ENCODE peak calls at places on chromosomes 16 and 17, in six cellular contexts. One of them, this sample, is unnamed.

GRCh38 chr17:3505008-3505407 is 29.2 kb downstream of the ASPA start:
- DNase-seq in transverse colon: peak; percentile 30
- DNase-seq in stomach: no peak
- DNase-seq in cardiac muscle cell: no peak
- DNase-seq in gastrocnemius medialis: no peak
- DNase-seq in bronchial epithelial cell: no peak
- DNase-seq in this sample: no peak

GRCh38 chr16:87581867-87582220 is 20.5 kb upstream of the JPH3 start:
- DNase-seq in transverse colon: peak; percentile 60
- DNase-seq in stomach: peak; percentile 56
- DNase-seq in cardiac muscle cell: peak; percentile 98
- DNase-seq in gastrocnemius medialis: peak; percentile 66
- DNase-seq in bronchial epithelial cell: peak; percentile 63
- DNase-seq in this sample: peak; percentile 88

GRCh38 chr17:78946131-78946530 is 20.9 kb upstream of the TIMP2 start:
- DNase-seq in transverse colon: no peak
- DNase-seq in stomach: no peak
- DNase-seq in cardiac muscle cell: no peak
- DNase-seq in gastrocnemius medialis: no peak
- DNase-seq in bronchial epithelial cell: no peak
- DNase-seq in this sample: no peak

GRCh38 chr17:44220211-44221071 is 966 bp upstream of the UBTF start:
- DNase-seq in transverse colon: peak; percentile 42
- DNase-seq in stomach: peak; percentile 52
- DNase-seq in cardiac muscle cell: peak; percentile 71
- DNase-seq in gastrocnemius medialis: no peak
- DNase-seq in bronchial epithelial cell: no peak
- DNase-seq in this sample: peak; percentile 45

GRCh38 chr16:53892155-53892554 is 188.2 kb downstream of the FTO start:
- DNase-seq in transverse colon: peak; percentile 52
- DNase-seq in stomach: peak; percentile 53
- DNase-seq in cardiac muscle cell: peak; percentile 90
- DNase-seq in gastrocnemius medialis: no peak
- DNase-seq in bronchial epithelial cell: peak; percentile 59
- DNase-seq in this sample: peak; percentile 65

GRCh38 chr17:76485569-76485968 is 15.7 kb downstream of the RHBDF2 start:
- DNase-seq in transverse colon: peak; percentile 22
- DNase-seq in stomach: no peak
- DNase-seq in cardiac muscle cell: peak; percentile 31
- DNase-seq in gastrocnemius medialis: peak; percentile 37
- DNase-seq in bronchial epithelial cell: no peak
- DNase-seq in this sample: peak; percentile 53

GRCh38 chr16:17269434-17269833 is 201.3 kb downstream of the XYLT1 start:
- DNase-seq in transverse colon: no peak
- DNase-seq in stomach: no peak
- DNase-seq in cardiac muscle cell: no peak
- DNase-seq in gastrocnemius medialis: no peak
- DNase-seq in bronchial epithelial cell: no peak
- DNase-seq in this sample: no peak

GRCh38 chr17:21194210-21194609 is 19.8 kb downstream of the TMEM11 start:
- DNase-seq in transverse colon: no peak
- DNase-seq in stomach: no peak
- DNase-seq in cardiac muscle cell: peak; percentile 17
- DNase-seq in gastrocnemius medialis: peak; percentile 55
- DNase-seq in bronchial epithelial cell: no peak
- DNase-seq in this sample: no peak

GRCh38 chr16:81071816-81072215 is 5.2 kb downstream of the C16orf46 start:
- DNase-seq in transverse colon: no peak
- DNase-seq in stomach: no peak
- DNase-seq in cardiac muscle cell: no peak
- DNase-seq in gastrocnemius medialis: no peak
- DNase-seq in bronchial epithelial cell: peak; percentile 90
- DNase-seq in this sample: no peak

GRCh38 chr17:82320956-82321927 is 3.8 kb upstream of the CD7 start:
- DNase-seq in transverse colon: peak; percentile 40
- DNase-seq in stomach: no peak
- DNase-seq in cardiac muscle cell: peak; percentile 28
- DNase-seq in gastrocnemius medialis: no peak
- DNase-seq in bronchial epithelial cell: no peak
- DNase-seq in this sample: peak; percentile 31

GRCh38 chr17:41785876-41786226 is 660 bp downstream of the JUP start:
- DNase-seq in transverse colon: peak; percentile 88
- DNase-seq in stomach: peak; percentile 84
- DNase-seq in cardiac muscle cell: no peak
- DNase-seq in gastrocnemius medialis: peak; percentile 43
- DNase-seq in bronchial epithelial cell: peak; percentile 75
- DNase-seq in this sample: no peak

GRCh38 chr16:79776243-79776884 is 175.8 kb upstream of the MAF start:
- DNase-seq in transverse colon: peak; percentile 33
- DNase-seq in stomach: no peak
- DNase-seq in cardiac muscle cell: peak; percentile 55
- DNase-seq in gastrocnemius medialis: peak; percentile 40
- DNase-seq in bronchial epithelial cell: peak; percentile 38
- DNase-seq in this sample: peak; percentile 68

GRCh38 chr17:80291691-80292487 is 31.2 kb downstream of the RNF213 start:
- DNase-seq in transverse colon: no peak
- DNase-seq in stomach: no peak
- DNase-seq in cardiac muscle cell: no peak
- DNase-seq in gastrocnemius medialis: no peak
- DNase-seq in bronchial epithelial cell: no peak
- DNase-seq in this sample: no peak

GRCh38 chr17:537133-537532 is 177.5 kb downstream of the VPS53 start:
- DNase-seq in transverse colon: no peak
- DNase-seq in stomach: no peak
- DNase-seq in cardiac muscle cell: no peak
- DNase-seq in gastrocnemius medialis: no peak
- DNase-seq in bronchial epithelial cell: no peak
- DNase-seq in this sample: no peak

GRCh38 chr17:38693700-38694329 is 11.3 kb upstream of the MLLT6 start:
- DNase-seq in transverse colon: peak; percentile 76
- DNase-seq in stomach: peak; percentile 71
- DNase-seq in cardiac muscle cell: peak; percentile 97
- DNase-seq in gastrocnemius medialis: peak; percentile 86
- DNase-seq in bronchial epithelial cell: no peak
- DNase-seq in this sample: peak; percentile 95

GRCh38 chr16:29744541-29745101 is 1.2 kb downstream of the C16orf54 start:
- DNase-seq in transverse colon: no peak
- DNase-seq in stomach: no peak
- DNase-seq in cardiac muscle cell: no peak
- DNase-seq in gastrocnemius medialis: no peak
- DNase-seq in bronchial epithelial cell: no peak
- DNase-seq in this sample: no peak

GRCh38 chr17:49962599-49963276 is 6.3 kb upstream of the DLX4 start:
- DNase-seq in transverse colon: no peak
- DNase-seq in stomach: no peak
- DNase-seq in cardiac muscle cell: no peak
- DNase-seq in gastrocnemius medialis: no peak
- DNase-seq in bronchial epithelial cell: no peak
- DNase-seq in this sample: no peak

GRCh38 chr17:76076100-76076764 is 1.7 kb downstream of the GALR2 start:
- DNase-seq in transverse colon: no peak
- DNase-seq in stomach: no peak
- DNase-seq in cardiac muscle cell: no peak
- DNase-seq in gastrocnemius medialis: no peak
- DNase-seq in bronchial epithelial cell: no peak
- DNase-seq in this sample: no peak

GRCh38 chr16:78816499-78817441 is 717.3 kb downstream of the WWOX start:
- DNase-seq in transverse colon: peak; percentile 10
- DNase-seq in stomach: no peak
- DNase-seq in cardiac muscle cell: peak; percentile 11
- DNase-seq in gastrocnemius medialis: peak; percentile 73
- DNase-seq in bronchial epithelial cell: peak; percentile 66
- DNase-seq in this sample: no peak

GRCh38 chr17:54408741-54409140 is 491.9 kb upstream of the TOM1L1 start:
- DNase-seq in transverse colon: no peak
- DNase-seq in stomach: no peak
- DNase-seq in cardiac muscle cell: no peak
- DNase-seq in gastrocnemius medialis: no peak
- DNase-seq in bronchial epithelial cell: peak; percentile 69
- DNase-seq in this sample: no peak

GRCh38 chr16:17560548-17560947 is 89.8 kb upstream of the XYLT1 start:
- DNase-seq in transverse colon: no peak
- DNase-seq in stomach: no peak
- DNase-seq in cardiac muscle cell: no peak
- DNase-seq in gastrocnemius medialis: no peak
- DNase-seq in bronchial epithelial cell: no peak
- DNase-seq in this sample: no peak

GRCh38 chr17:6104956-6105355 is 34.8 kb downstream of the WSCD1 start:
- DNase-seq in transverse colon: peak; percentile 72
- DNase-seq in stomach: no peak
- DNase-seq in cardiac muscle cell: no peak
- DNase-seq in gastrocnemius medialis: no peak
- DNase-seq in bronchial epithelial cell: no peak
- DNase-seq in this sample: no peak

GRCh38 chr16:49748322-49748721 is 107.6 kb downstream of the ZNF423 start:
- DNase-seq in transverse colon: no peak
- DNase-seq in stomach: no peak
- DNase-seq in cardiac muscle cell: peak; percentile 55
- DNase-seq in gastrocnemius medialis: no peak
- DNase-seq in bronchial epithelial cell: no peak
- DNase-seq in this sample: no peak

GRCh38 chr17:77794846-77795245 is 163.7 kb upstream of the TNRC6C start:
- DNase-seq in transverse colon: no peak
- DNase-seq in stomach: no peak
- DNase-seq in cardiac muscle cell: no peak
- DNase-seq in gastrocnemius medialis: no peak
- DNase-seq in bronchial epithelial cell: no peak
- DNase-seq in this sample: no peak

GRCh38 chr16:10557750-10558149 is 22.6 kb downstream of the EMP2 start:
- DNase-seq in transverse colon: no peak
- DNase-seq in stomach: no peak
- DNase-seq in cardiac muscle cell: no peak
- DNase-seq in gastrocnemius medialis: no peak
- DNase-seq in bronchial epithelial cell: no peak
- DNase-seq in this sample: no peak
- H3K4me3 ChIP-seq in transverse colon: no peak overlapping the region
- H3K4me3 ChIP-seq in stomach: no peak overlapping the region
- H3K4me3 ChIP-seq in cardiac muscle cell: no peak overlapping the region
- H3K4me3 ChIP-seq in gastrocnemius medialis: no peak overlapping the region
- H3K4me3 ChIP-seq in bronchial epithelial cell: no peak overlapping the region
- H3K4me3 ChIP-seq in this sample: no peak overlapping the region

GRCh38 chr16:84804326-84804725 is 15.5 kb upstream of the CRISPLD2 start:
- DNase-seq in transverse colon: no peak
- DNase-seq in stomach: no peak
- DNase-seq in cardiac muscle cell: no peak
- DNase-seq in gastrocnemius medialis: no peak
- DNase-seq in bronchial epithelial cell: no peak
- DNase-seq in this sample: no peak

GRCh38 chr16:84807776-84808175 is 12.0 kb upstream of the CRISPLD2 start:
- DNase-seq in transverse colon: no peak
- DNase-seq in stomach: no peak
- DNase-seq in cardiac muscle cell: no peak
- DNase-seq in gastrocnemius medialis: no peak
- DNase-seq in bronchial epithelial cell: no peak
- DNase-seq in this sample: no peak

GRCh38 chr16:84806256-84806889 is 13.4 kb upstream of the CRISPLD2 start:
- DNase-seq in transverse colon: no peak
- DNase-seq in stomach: peak; percentile 42
- DNase-seq in cardiac muscle cell: peak; percentile 89
- DNase-seq in gastrocnemius medialis: no peak
- DNase-seq in bronchial epithelial cell: no peak
- DNase-seq in this sample: peak; percentile 35

GRCh38 chr16:84808812-84809211 is 11.0 kb upstream of the CRISPLD2 start:
- DNase-seq in transverse colon: no peak
- DNase-seq in stomach: no peak
- DNase-seq in cardiac muscle cell: no peak
- DNase-seq in gastrocnemius medialis: no peak
- DNase-seq in bronchial epithelial cell: no peak
- DNase-seq in this sample: no peak

GRCh38 chr16:84806890-84807258 is 12.9 kb upstream of the CRISPLD2 start:
- DNase-seq in transverse colon: no peak
- DNase-seq in stomach: no peak
- DNase-seq in cardiac muscle cell: no peak
- DNase-seq in gastrocnemius medialis: no peak
- DNase-seq in bronchial epithelial cell: no peak
- DNase-seq in this sample: no peak
- H3K4me3 ChIP-seq in transverse colon: no peak overlapping the region
- H3K4me3 ChIP-seq in stomach: no peak overlapping the region
- H3K4me3 ChIP-seq in cardiac muscle cell: no peak overlapping the region
- H3K4me3 ChIP-seq in gastrocnemius medialis: no peak overlapping the region
- H3K4me3 ChIP-seq in bronchial epithelial cell: no peak overlapping the region
- H3K4me3 ChIP-seq in this sample: no peak overlapping the region

GRCh38 chr17:34156401-34156740 is 98.7 kb upstream of the CCL2 start:
- DNase-seq in transverse colon: no peak
- DNase-seq in stomach: no peak
- DNase-seq in cardiac muscle cell: no peak
- DNase-seq in gastrocnemius medialis: no peak
- DNase-seq in bronchial epithelial cell: no peak
- DNase-seq in this sample: no peak
- H3K4me3 ChIP-seq in transverse colon: no peak overlapping the region
- H3K4me3 ChIP-seq in stomach: no peak overlapping the region
- H3K4me3 ChIP-seq in cardiac muscle cell: no peak overlapping the region
- H3K4me3 ChIP-seq in gastrocnemius medialis: no peak overlapping the region
- H3K4me3 ChIP-seq in bronchial epithelial cell: no peak overlapping the region
- H3K4me3 ChIP-seq in this sample: peak overlapping the region; percentile 21

GRCh38 chr17:17692353-17693252 is 11.3 kb downstream of the RAI1 start:
- DNase-seq in transverse colon: no peak
- DNase-seq in stomach: no peak
- DNase-seq in cardiac muscle cell: no peak
- DNase-seq in gastrocnemius medialis: no peak
- DNase-seq in bronchial epithelial cell: no peak
- DNase-seq in this sample: no peak

GRCh38 chr17:17694229-17695081 is 13.2 kb downstream of the RAI1 start:
- DNase-seq in transverse colon: peak; percentile 76
- DNase-seq in stomach: peak; percentile 70
- DNase-seq in cardiac muscle cell: peak; percentile 66
- DNase-seq in gastrocnemius medialis: peak; percentile 63
- DNase-seq in bronchial epithelial cell: peak; percentile 69
- DNase-seq in this sample: peak; percentile 85

GRCh38 chr17:17691468-17692263 is 10.4 kb downstream of the RAI1 start:
- DNase-seq in transverse colon: no peak
- DNase-seq in stomach: peak; percentile 47
- DNase-seq in cardiac muscle cell: no peak
- DNase-seq in gastrocnemius medialis: no peak
- DNase-seq in bronchial epithelial cell: no peak
- DNase-seq in this sample: no peak

GRCh38 chr17:17693955-17694228 is 12.6 kb downstream of the RAI1 start:
- DNase-seq in transverse colon: no peak
- DNase-seq in stomach: no peak
- DNase-seq in cardiac muscle cell: no peak
- DNase-seq in gastrocnemius medialis: peak; percentile 41
- DNase-seq in bronchial epithelial cell: no peak
- DNase-seq in this sample: no peak

DNA sequence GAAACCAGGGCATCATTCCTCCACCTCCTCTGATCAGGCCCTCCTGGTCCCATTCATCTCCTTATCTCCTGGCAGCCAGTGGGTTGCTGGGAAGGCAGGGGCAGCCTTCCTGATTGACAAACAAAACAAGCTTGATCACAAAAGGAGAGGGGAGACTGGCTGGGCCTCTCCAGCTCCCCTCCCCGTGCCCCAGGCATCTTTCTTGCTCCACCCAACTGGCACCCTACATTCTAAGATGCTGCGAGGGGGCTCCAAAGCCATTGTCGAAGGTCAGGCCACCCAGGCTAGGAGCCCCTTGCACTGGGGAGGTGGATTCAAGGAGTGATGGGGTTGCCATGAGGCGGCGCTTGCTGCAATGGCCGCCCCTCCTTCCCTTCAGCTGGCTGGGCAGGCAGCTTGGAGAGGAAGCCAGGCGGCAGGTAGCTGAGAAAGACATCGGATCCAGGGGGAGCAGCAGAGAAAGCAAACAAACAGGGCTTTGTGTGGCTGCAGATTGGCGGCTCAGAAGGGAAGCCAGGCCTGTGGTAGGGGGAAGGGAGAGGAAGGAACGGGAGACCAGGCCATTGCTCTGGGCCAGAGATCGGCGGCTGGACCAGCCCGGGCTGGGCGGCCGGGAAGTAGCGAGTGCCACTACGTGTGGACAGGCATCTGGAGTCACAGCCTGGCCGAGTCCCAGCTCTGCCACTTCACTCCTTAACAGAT is 12.1 kb downstream of the RAI1 start:
- DNase-seq in transverse colon: peak; percentile 31
- DNase-seq in stomach: peak; percentile 90
- DNase-seq in cardiac muscle cell: peak; percentile 56
- DNase-seq in gastrocnemius medialis: no peak
- DNase-seq in bronchial epithelial cell: peak; percentile 88
- DNase-seq in this sample: peak; percentile 52
- H3K4me3 ChIP-seq in transverse colon: peak overlapping the region; percentile 56
- H3K4me3 ChIP-seq in stomach: no peak overlapping the region
- H3K4me3 ChIP-seq in cardiac muscle cell: no peak overlapping the region
- H3K4me3 ChIP-seq in gastrocnemius medialis: peak overlapping the region; percentile 71
- H3K4me3 ChIP-seq in bronchial epithelial cell: peak overlapping the region; percentile 55
- H3K4me3 ChIP-seq in this sample: peak overlapping the region; percentile 73